ENCODE peak calls at places on chromosomes 4 and X, in nine cellular contexts. One of them, this sample, is unnamed.

GRCh38 chrX:52280812-52281211 is 88.0 kb upstream of the XAGE2 start:
- DNase-seq in CD4-positive, CD25-positive, alpha-beta regulatory T cell: no peak
- DNase-seq in heart left ventricle: no peak
- DNase-seq in A673: no peak
- DNase-seq in hepatocyte: no peak
- DNase-seq in skeletal muscle cell: no peak
- DNase-seq in astrocyte of the spinal cord: no peak
- DNase-seq in K562: no peak
- DNase-seq in GM12878: no peak
- DNase-seq in this sample: no peak

GRCh38 chr4:6449746-6450369 is 22.6 kb downstream of the PPP2R2C start:
- DNase-seq in CD4-positive, CD25-positive, alpha-beta regulatory T cell: no peak
- DNase-seq in heart left ventricle: peak
- DNase-seq in A673: no peak
- DNase-seq in hepatocyte: no peak
- DNase-seq in skeletal muscle cell: no peak
- DNase-seq in astrocyte of the spinal cord: no peak
- DNase-seq in K562: no peak
- DNase-seq in GM12878: no peak
- DNase-seq in this sample: no peak

GRCh38 chr4:90186229-90186628 is 59.0 kb downstream of the CCSER1 start:
- DNase-seq in CD4-positive, CD25-positive, alpha-beta regulatory T cell: no peak
- DNase-seq in heart left ventricle: no peak
- DNase-seq in A673: no peak
- DNase-seq in hepatocyte: no peak
- DNase-seq in skeletal muscle cell: no peak
- DNase-seq in astrocyte of the spinal cord: no peak
- DNase-seq in K562: no peak
- DNase-seq in GM12878: no peak
- DNase-seq in this sample: no peak

GRCh38 chr4:174579421-174579820 is 57.1 kb upstream of the HPGD start:
- DNase-seq in CD4-positive, CD25-positive, alpha-beta regulatory T cell: no peak
- DNase-seq in heart left ventricle: no peak
- DNase-seq in A673: no peak
- DNase-seq in hepatocyte: no peak
- DNase-seq in skeletal muscle cell: peak
- DNase-seq in astrocyte of the spinal cord: peak
- DNase-seq in K562: no peak
- DNase-seq in GM12878: no peak
- DNase-seq in this sample: no peak

GRCh38 chrX:97224148-97224547 is 340.4 kb downstream of the RPA4 start:
- DNase-seq in CD4-positive, CD25-positive, alpha-beta regulatory T cell: no peak
- DNase-seq in heart left ventricle: no peak
- DNase-seq in A673: no peak
- DNase-seq in hepatocyte: no peak
- DNase-seq in skeletal muscle cell: no peak
- DNase-seq in astrocyte of the spinal cord: no peak
- DNase-seq in K562: no peak
- DNase-seq in GM12878: no peak
- DNase-seq in this sample: no peak

GRCh38 chr4:128310266-128310697 is 22.7 kb upstream of the PGRMC2 start:
- DNase-seq in CD4-positive, CD25-positive, alpha-beta regulatory T cell: no peak
- DNase-seq in heart left ventricle: no peak
- DNase-seq in A673: no peak
- DNase-seq in hepatocyte: peak
- DNase-seq in skeletal muscle cell: no peak
- DNase-seq in astrocyte of the spinal cord: no peak
- DNase-seq in K562: no peak
- DNase-seq in GM12878: no peak
- DNase-seq in this sample: no peak

GRCh38 chr4:45186249-45186648 is 459.9 kb upstream of the GNPDA2 start:
- DNase-seq in CD4-positive, CD25-positive, alpha-beta regulatory T cell: no peak
- DNase-seq in heart left ventricle: no peak
- DNase-seq in A673: no peak
- DNase-seq in hepatocyte: no peak
- DNase-seq in skeletal muscle cell: no peak
- DNase-seq in astrocyte of the spinal cord: no peak
- DNase-seq in K562: no peak
- DNase-seq in GM12878: no peak
- DNase-seq in this sample: no peak

GRCh38 chr4:38526412-38526811 is 137.6 kb upstream of the KLF3 start:
- DNase-seq in CD4-positive, CD25-positive, alpha-beta regulatory T cell: no peak
- DNase-seq in heart left ventricle: no peak
- DNase-seq in A673: no peak
- DNase-seq in hepatocyte: no peak
- DNase-seq in skeletal muscle cell: no peak
- DNase-seq in astrocyte of the spinal cord: no peak
- DNase-seq in K562: no peak
- DNase-seq in GM12878: no peak
- DNase-seq in this sample: no peak

GRCh38 chr4:55318135-55318534 is 27.9 kb upstream of the SRD5A3 start:
- DNase-seq in CD4-positive, CD25-positive, alpha-beta regulatory T cell: no peak
- DNase-seq in heart left ventricle: no peak
- DNase-seq in A673: no peak
- DNase-seq in hepatocyte: no peak
- DNase-seq in skeletal muscle cell: no peak
- DNase-seq in astrocyte of the spinal cord: peak
- DNase-seq in K562: no peak
- DNase-seq in GM12878: no peak
- DNase-seq in this sample: peak

GRCh38 chrX:68018248-68019203 is 414.8 kb downstream of the OPHN1 start:
- DNase-seq in CD4-positive, CD25-positive, alpha-beta regulatory T cell: peak
- DNase-seq in heart left ventricle: peak
- DNase-seq in A673: peak
- DNase-seq in hepatocyte: no peak
- DNase-seq in skeletal muscle cell: no peak
- DNase-seq in astrocyte of the spinal cord: peak
- DNase-seq in K562: peak
- DNase-seq in GM12878: no peak
- DNase-seq in this sample: no peak

GRCh38 chr4:61210186-61210939 is 10.2 kb downstream of the ADGRL3 start:
- DNase-seq in CD4-positive, CD25-positive, alpha-beta regulatory T cell: no peak
- DNase-seq in heart left ventricle: no peak
- DNase-seq in A673: no peak
- DNase-seq in hepatocyte: peak
- DNase-seq in skeletal muscle cell: no peak
- DNase-seq in astrocyte of the spinal cord: no peak
- DNase-seq in K562: no peak
- DNase-seq in GM12878: no peak
- DNase-seq in this sample: peak

GRCh38 chr4:1727117-1728031 is 6.1 kb downstream of the TACC3 start:
- DNase-seq in CD4-positive, CD25-positive, alpha-beta regulatory T cell: no peak
- DNase-seq in heart left ventricle: peak
- DNase-seq in A673: peak
- DNase-seq in hepatocyte: no peak
- DNase-seq in skeletal muscle cell: peak
- DNase-seq in astrocyte of the spinal cord: peak
- DNase-seq in K562: no peak
- DNase-seq in GM12878: no peak
- DNase-seq in this sample: peak

GRCh38 chrX:48451708-48452107 is 18.4 kb downstream of the SLC38A5 start:
- DNase-seq in CD4-positive, CD25-positive, alpha-beta regulatory T cell: no peak
- DNase-seq in heart left ventricle: no peak
- DNase-seq in A673: no peak
- DNase-seq in hepatocyte: no peak
- DNase-seq in skeletal muscle cell: no peak
- DNase-seq in astrocyte of the spinal cord: no peak
- DNase-seq in K562: peak
- DNase-seq in GM12878: no peak
- DNase-seq in this sample: no peak

GRCh38 chr4:165505991-165506779 is 127.4 kb downstream of the CPE start:
- DNase-seq in CD4-positive, CD25-positive, alpha-beta regulatory T cell: no peak
- DNase-seq in heart left ventricle: no peak
- DNase-seq in A673: no peak
- DNase-seq in hepatocyte: peak
- DNase-seq in skeletal muscle cell: peak
- DNase-seq in astrocyte of the spinal cord: no peak
- DNase-seq in K562: no peak
- DNase-seq in GM12878: no peak
- DNase-seq in this sample: peak

GRCh38 chr4:8540072-8540471 is 40.1 kb upstream of the GPR78 start:
- DNase-seq in CD4-positive, CD25-positive, alpha-beta regulatory T cell: peak
- DNase-seq in heart left ventricle: no peak
- DNase-seq in A673: no peak
- DNase-seq in hepatocyte: no peak
- DNase-seq in skeletal muscle cell: no peak
- DNase-seq in astrocyte of the spinal cord: no peak
- DNase-seq in K562: no peak
- DNase-seq in GM12878: peak
- DNase-seq in this sample: no peak

GRCh38 chr4:51942833-51943215 is 77.3 kb downstream of the LRRC66 start:
- DNase-seq in CD4-positive, CD25-positive, alpha-beta regulatory T cell: no peak
- DNase-seq in heart left ventricle: no peak
- DNase-seq in A673: no peak
- DNase-seq in hepatocyte: no peak
- DNase-seq in skeletal muscle cell: no peak
- DNase-seq in astrocyte of the spinal cord: no peak
- DNase-seq in K562: no peak
- DNase-seq in GM12878: no peak
- DNase-seq in this sample: no peak

GRCh38 chr4:27894951-27895350 is 1034.3 kb downstream of the STIM2 start:
- DNase-seq in CD4-positive, CD25-positive, alpha-beta regulatory T cell: no peak
- DNase-seq in heart left ventricle: no peak
- DNase-seq in A673: no peak
- DNase-seq in hepatocyte: no peak
- DNase-seq in skeletal muscle cell: no peak
- DNase-seq in astrocyte of the spinal cord: no peak
- DNase-seq in K562: no peak
- DNase-seq in GM12878: no peak
- DNase-seq in this sample: no peak

GRCh38 chr4:89482248-89482647 is 174.6 kb upstream of the GPRIN3 start:
- DNase-seq in CD4-positive, CD25-positive, alpha-beta regulatory T cell: peak
- DNase-seq in heart left ventricle: no peak
- DNase-seq in A673: peak
- DNase-seq in hepatocyte: peak
- DNase-seq in skeletal muscle cell: no peak
- DNase-seq in astrocyte of the spinal cord: peak
- DNase-seq in K562: peak
- DNase-seq in GM12878: no peak
- DNase-seq in this sample: no peak

GRCh38 chrX:46169808-46170207 is 375.4 kb downstream of the ZNF674 start:
- DNase-seq in CD4-positive, CD25-positive, alpha-beta regulatory T cell: no peak
- DNase-seq in heart left ventricle: no peak
- DNase-seq in A673: no peak
- DNase-seq in hepatocyte: no peak
- DNase-seq in skeletal muscle cell: no peak
- DNase-seq in astrocyte of the spinal cord: no peak
- DNase-seq in K562: no peak
- DNase-seq in GM12878: no peak
- DNase-seq in this sample: no peak

GRCh38 chrX:77731821-77732419 is 54.1 kb downstream of the ATRX start:
- DNase-seq in CD4-positive, CD25-positive, alpha-beta regulatory T cell: no peak
- DNase-seq in heart left ventricle: no peak
- DNase-seq in A673: no peak
- DNase-seq in hepatocyte: no peak
- DNase-seq in skeletal muscle cell: no peak
- DNase-seq in astrocyte of the spinal cord: no peak
- DNase-seq in K562: no peak
- DNase-seq in GM12878: no peak
- DNase-seq in this sample: no peak

GRCh38 chrX:120660638-120661037 is 30.8 kb upstream of the C1GALT1C1 start:
- DNase-seq in CD4-positive, CD25-positive, alpha-beta regulatory T cell: no peak
- DNase-seq in heart left ventricle: no peak
- DNase-seq in A673: no peak
- DNase-seq in hepatocyte: no peak
- DNase-seq in skeletal muscle cell: no peak
- DNase-seq in astrocyte of the spinal cord: no peak
- DNase-seq in K562: no peak
- DNase-seq in GM12878: no peak
- DNase-seq in this sample: no peak

GRCh38 chr4:37243722-37244582 is 591 bp upstream of the NWD2 start:
- DNase-seq in CD4-positive, CD25-positive, alpha-beta regulatory T cell: peak
- DNase-seq in heart left ventricle: no peak
- DNase-seq in A673: no peak
- DNase-seq in hepatocyte: peak
- DNase-seq in skeletal muscle cell: no peak
- DNase-seq in astrocyte of the spinal cord: peak
- DNase-seq in K562: no peak
- DNase-seq in GM12878: no peak
- DNase-seq in this sample: no peak
- H3K4me3 ChIP-seq in CD4-positive, CD25-positive, alpha-beta regulatory T cell: no peak
- H3K4me3 ChIP-seq in heart left ventricle: no peak
- H3K4me3 ChIP-seq in A673: no peak
- H3K4me3 ChIP-seq in hepatocyte: no peak
- H3K4me3 ChIP-seq in skeletal muscle cell: no peak
- H3K4me3 ChIP-seq in astrocyte of the spinal cord: no peak
- H3K4me3 ChIP-seq in K562: no peak
- H3K4me3 ChIP-seq in GM12878: no peak
- H3K4me3 ChIP-seq in this sample: no peak

GRCh38 chr4:47831026-47831689 is 6.7 kb downstream of the CORIN start:
- DNase-seq in CD4-positive, CD25-positive, alpha-beta regulatory T cell: peak
- DNase-seq in heart left ventricle: no peak
- DNase-seq in A673: no peak
- DNase-seq in hepatocyte: peak
- DNase-seq in skeletal muscle cell: no peak
- DNase-seq in astrocyte of the spinal cord: no peak
- DNase-seq in K562: no peak
- DNase-seq in GM12878: no peak
- DNase-seq in this sample: no peak
- H3K4me3 ChIP-seq in CD4-positive, CD25-positive, alpha-beta regulatory T cell: no peak
- H3K4me3 ChIP-seq in heart left ventricle: no peak
- H3K4me3 ChIP-seq in A673: no peak
- H3K4me3 ChIP-seq in hepatocyte: no peak
- H3K4me3 ChIP-seq in skeletal muscle cell: no peak
- H3K4me3 ChIP-seq in astrocyte of the spinal cord: no peak
- H3K4me3 ChIP-seq in K562: no peak
- H3K4me3 ChIP-seq in GM12878: no peak
- H3K4me3 ChIP-seq in this sample: no peak

GRCh38 chrX:151633157-151633556 is 62.1 kb upstream of the PRRG3 start:
- DNase-seq in CD4-positive, CD25-positive, alpha-beta regulatory T cell: no peak
- DNase-seq in heart left ventricle: no peak
- DNase-seq in A673: no peak
- DNase-seq in hepatocyte: no peak
- DNase-seq in skeletal muscle cell: no peak
- DNase-seq in astrocyte of the spinal cord: no peak
- DNase-seq in K562: peak
- DNase-seq in GM12878: no peak
- DNase-seq in this sample: no peak
- H3K4me3 ChIP-seq in CD4-positive, CD25-positive, alpha-beta regulatory T cell: no peak
- H3K4me3 ChIP-seq in heart left ventricle: no peak
- H3K4me3 ChIP-seq in A673: no peak
- H3K4me3 ChIP-seq in hepatocyte: no peak
- H3K4me3 ChIP-seq in skeletal muscle cell: no peak
- H3K4me3 ChIP-seq in astrocyte of the spinal cord: no peak
- H3K4me3 ChIP-seq in K562: no peak
- H3K4me3 ChIP-seq in GM12878: no peak
- H3K4me3 ChIP-seq in this sample: no peak

DNA sequence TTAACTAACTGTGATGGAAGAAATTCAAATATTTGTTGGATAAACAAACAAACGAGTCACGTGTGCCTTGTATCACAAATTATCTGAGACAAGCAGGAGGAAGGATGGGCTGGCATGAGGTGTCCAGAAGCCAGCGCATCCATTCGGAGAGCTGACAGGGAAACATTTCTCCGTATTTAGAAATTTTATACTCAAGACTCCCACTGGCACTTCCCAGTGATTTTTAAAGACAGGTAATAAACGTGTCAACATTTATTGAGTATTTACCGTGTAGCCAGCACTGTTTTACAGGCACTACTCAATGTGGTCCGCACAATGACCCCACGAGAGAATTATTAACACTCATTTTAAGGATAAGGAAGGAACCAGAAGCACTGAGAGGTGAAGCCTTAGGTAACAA is 23.2 kb downstream of the GEMIN8 start:
- DNase-seq in CD4-positive, CD25-positive, alpha-beta regulatory T cell: no peak
- DNase-seq in heart left ventricle: no peak
- DNase-seq in A673: no peak
- DNase-seq in hepatocyte: no peak
- DNase-seq in skeletal muscle cell: no peak
- DNase-seq in astrocyte of the spinal cord: no peak
- DNase-seq in K562: no peak
- DNase-seq in GM12878: no peak
- DNase-seq in this sample: no peak
- H3K4me3 ChIP-seq in CD4-positive, CD25-positive, alpha-beta regulatory T cell: no peak
- H3K4me3 ChIP-seq in heart left ventricle: no peak
- H3K4me3 ChIP-seq in A673: no peak
- H3K4me3 ChIP-seq in hepatocyte: no peak
- H3K4me3 ChIP-seq in skeletal muscle cell: no peak
- H3K4me3 ChIP-seq in astrocyte of the spinal cord: no peak
- H3K4me3 ChIP-seq in K562: no peak
- H3K4me3 ChIP-seq in GM12878: no peak
- H3K4me3 ChIP-seq in this sample: no peak

This sample was measured in astrocyte of the cerebellum.